ENCODE peak calls at places on chromosomes 4 and X, in four cellular contexts. H, Z, C and J are unnamed samples.
A peak's percentile ranks its signal among the peaks of the same experiment; 100 is the strongest.

GRCh38 chr4:30525662-30526061 is 194.5 kb upstream of the PCDH7 start:
- DNase-seq in Z (no peak), H (no peak), C (no peak), J (no peak)

GRCh38 chr4:30757357-30757756 is 37.2 kb downstream of the PCDH7 start:
- DNase-seq in H (no peak), C (no peak), Z (no peak), J (peak; percentile 76)

GRCh38 chr4:85777908-85778808 is 303.2 kb downstream of the ARHGAP24 start:
- DNase-seq in Z (no peak), H (no peak), C (no peak), J (no peak)

GRCh38 chr4:8305851-8306361 is 36.4 kb downstream of the HTRA3 start:
- DNase-seq in Z (no peak), H (no peak), C (peak; percentile 51), J (no peak)

GRCh38 chrX:84046403-84046984 is 141.5 kb downstream of the RPS6KA6 start:
- DNase-seq in Z (peak; percentile 24), C (no peak), H (peak; percentile 20), J (no peak)

GRCh38 chr4:123652501-123652900 is 255.9 kb downstream of the SPRY1 start:
- DNase-seq in Z (no peak), C (no peak), H (no peak), J (no peak)

GRCh38 chrX:40144576-40144975 is 46.8 kb upstream of the BCOR start:
- DNase-seq in Z (no peak), C (no peak), H (no peak), J (no peak)

GRCh38 chrX:137747231-137747630 is 181.3 kb downstream of the ZIC3 start:
- DNase-seq in C (no peak), H (no peak), Z (no peak), J (no peak)

GRCh38 chr4:103405415-103405814 is 207.3 kb upstream of the CENPE start:
- DNase-seq in Z (no peak), H (no peak), C (no peak), J (no peak)

GRCh38 chr4:39096847-39097246 is 34.8 kb downstream of the KLHL5 start:
- DNase-seq in C (no peak), H (no peak), Z (no peak), J (no peak)

GRCh38 chr4:5812506-5813229 is 80.2 kb downstream of the CRMP1 start:
- DNase-seq in C (peak; percentile 35), H (peak; percentile 19), Z (peak; percentile 69), J (peak; percentile 23)

GRCh38 chrX:103356897-103357296 is 591 bp downstream of the TCEAL9 start:
- DNase-seq in Z (no peak), H (no peak), C (no peak), J (no peak)

DNA sequence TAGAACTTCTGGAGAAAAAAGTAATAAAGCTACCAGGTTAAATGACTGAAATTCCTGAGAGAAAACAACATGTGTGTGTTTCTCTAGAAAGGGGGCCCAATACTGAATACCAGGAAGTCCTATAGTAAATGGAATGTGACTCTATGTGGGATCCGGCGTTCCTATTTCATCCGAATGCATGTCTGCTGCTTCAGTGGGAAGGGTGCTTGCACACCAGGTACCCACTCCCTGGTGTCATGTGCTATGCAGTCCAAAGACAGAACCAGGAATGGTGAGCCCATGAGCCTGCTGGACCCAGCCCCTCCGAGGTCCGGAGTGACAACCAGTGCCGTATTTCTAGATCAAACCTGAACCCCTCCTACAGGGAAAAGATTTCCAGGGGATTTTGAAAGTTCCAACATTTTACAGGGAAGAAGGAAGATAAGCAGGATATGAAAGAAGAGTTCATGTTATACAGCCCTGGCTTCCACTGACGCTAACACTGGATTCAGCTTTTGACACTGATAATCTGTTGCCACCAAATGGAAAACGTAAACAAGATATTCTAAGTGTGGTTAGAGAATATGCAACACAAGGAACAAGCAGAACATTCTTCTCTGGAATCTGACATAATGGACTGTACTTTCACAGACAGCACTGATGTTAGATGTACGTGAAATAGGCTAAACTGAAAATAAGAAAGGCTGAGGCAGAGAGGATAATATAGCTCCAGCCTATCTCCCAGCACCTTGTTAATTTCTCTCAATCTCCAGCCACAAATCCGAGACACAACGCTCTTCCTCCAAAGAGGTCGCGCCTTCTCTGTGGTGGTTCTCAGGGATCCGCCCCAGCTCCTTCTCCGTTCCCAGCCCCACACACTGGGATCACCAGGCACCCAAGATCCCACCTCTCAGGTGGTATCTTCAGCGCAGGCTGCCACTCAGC is 725 bp upstream of the CXCL1 start:
- DNase-seq in Z (no peak), H (no peak), C (no peak), J (no peak)
- H3K4me3 ChIP-seq in Z (no peak overlapping the region), H (no peak overlapping the region), C (peak overlapping the region; percentile 73), J (peak overlapping the region; percentile 62)

GRCh38 chrX:67546496-67547423 is 2.9 kb downstream of the AR start:
- DNase-seq in H (no peak), Z (no peak), C (no peak), J (no peak)
- H3K4me3 ChIP-seq in H (no peak overlapping the region), Z (no peak overlapping the region), C (peak overlapping the region; percentile 54), J (peak overlapping the region; percentile 59)

DNA sequence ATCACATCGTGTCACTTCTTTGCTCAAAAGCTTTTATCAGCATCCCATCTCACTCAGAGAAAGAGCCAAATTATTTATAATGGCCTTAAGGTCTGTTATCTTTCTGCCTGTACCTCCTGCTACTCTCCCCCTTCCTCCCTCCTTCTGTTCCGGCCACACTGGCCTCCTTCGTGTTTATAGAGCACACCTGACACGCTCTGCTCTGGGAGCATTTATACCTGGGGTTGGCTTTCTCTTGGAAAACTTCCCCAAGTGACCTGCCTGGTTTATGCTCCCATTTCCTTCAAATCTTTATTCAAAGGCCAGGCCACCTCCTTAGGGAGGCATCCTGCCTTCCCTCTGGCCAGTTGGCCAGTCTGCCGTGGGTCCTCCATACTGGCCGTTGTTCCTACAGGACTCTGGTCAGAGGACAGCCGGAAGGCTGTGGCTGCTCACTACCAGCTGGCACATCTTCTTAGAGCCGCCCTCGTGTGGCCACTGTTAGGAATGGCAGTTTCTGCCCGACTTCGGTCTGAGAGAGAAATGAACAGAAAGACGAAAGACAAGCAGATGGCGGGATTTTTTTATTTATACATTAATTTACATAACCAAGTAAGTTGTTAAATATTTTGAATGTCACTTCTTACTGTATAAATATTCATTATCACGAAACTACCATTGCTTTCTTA is 80.2 kb upstream of the CBLL2 start:
- DNase-seq in H (peak; percentile 46), Z (peak; percentile 16), C (peak; percentile 57), J (no peak)
- H3K4me3 ChIP-seq in H (no peak overlapping the region), Z (no peak overlapping the region), C (no peak overlapping the region), J (no peak overlapping the region)

GRCh38 chr4:145452447-145453162 is 29.0 kb upstream of the SMAD1 start:
- DNase-seq in C (no peak), H (no peak), Z (no peak), J (no peak)

GRCh38 chr4:145451895-145452294 is 29.8 kb upstream of the SMAD1 start:
- DNase-seq in C (no peak), H (no peak), Z (no peak), J (no peak)

DNA sequence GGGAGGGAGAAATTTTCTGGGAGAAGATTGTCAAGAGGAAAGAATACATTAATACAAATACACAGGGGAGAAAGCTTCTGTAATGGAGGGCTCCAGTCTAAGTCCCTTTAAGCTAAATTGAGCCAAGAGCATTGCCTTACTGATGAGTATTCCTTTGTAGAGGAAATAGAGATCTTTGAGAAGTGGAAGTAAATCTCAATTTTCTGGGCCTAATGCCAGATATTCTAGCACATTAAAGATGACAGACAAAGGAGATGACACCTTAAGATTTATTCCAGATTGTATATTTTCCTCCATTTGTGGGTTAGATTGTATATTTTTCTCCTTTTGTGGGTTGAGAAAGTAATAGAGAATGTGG is 28.5 kb upstream of the SMAD1 start:
- DNase-seq in H (no peak), C (no peak), Z (no peak), J (no peak)
- H3K4me3 ChIP-seq in H (no peak overlapping the region), C (no peak overlapping the region), Z (no peak overlapping the region), J (no peak overlapping the region)